ENCODE peak calls at places on chromosomes 1 and 21, in seven cellular contexts. One of them, this sample, is unnamed. For H3K27me3, the result is how much of the 10 kb centered on the place peaks cover.

GRCh38 chr21:16942703-16943102 is 570.1 kb upstream of the CXADR start:
- DNase-seq in heart left ventricle: no peak
- DNase-seq in WERI-Rb-1: peak
- DNase-seq in lower lobe of right lung: no peak
- DNase-seq in fibroblast of lung: peak
- DNase-seq in Peyer's patch: no peak
- DNase-seq in CD8-positive, alpha-beta memory T cell: no peak
- DNase-seq in this sample: peak

GRCh38 chr1:58649555-58649954 is 50.3 kb downstream of the MYSM1 start:
- DNase-seq in heart left ventricle: no peak
- DNase-seq in WERI-Rb-1: no peak
- DNase-seq in lower lobe of right lung: no peak
- DNase-seq in fibroblast of lung: no peak
- DNase-seq in Peyer's patch: no peak
- DNase-seq in CD8-positive, alpha-beta memory T cell: no peak
- DNase-seq in this sample: peak

GRCh38 chr1:6162773-6163172 is 17.3 kb downstream of the CHD5 start:
- DNase-seq in heart left ventricle: peak
- DNase-seq in WERI-Rb-1: peak
- DNase-seq in lower lobe of right lung: no peak
- DNase-seq in fibroblast of lung: no peak
- DNase-seq in Peyer's patch: no peak
- DNase-seq in CD8-positive, alpha-beta memory T cell: no peak
- DNase-seq in this sample: no peak

GRCh38 chr1:183687546-183688279 is 34.6 kb upstream of the APOBEC4 start:
- DNase-seq in heart left ventricle: no peak
- DNase-seq in WERI-Rb-1: no peak
- DNase-seq in lower lobe of right lung: no peak
- DNase-seq in fibroblast of lung: no peak
- DNase-seq in Peyer's patch: no peak
- DNase-seq in CD8-positive, alpha-beta memory T cell: no peak
- DNase-seq in this sample: no peak

GRCh38 chr21:36803051-36803709 is 104.3 kb downstream of the SIM2 start:
- DNase-seq in heart left ventricle: no peak
- DNase-seq in WERI-Rb-1: no peak
- DNase-seq in lower lobe of right lung: no peak
- DNase-seq in fibroblast of lung: no peak
- DNase-seq in Peyer's patch: no peak
- DNase-seq in CD8-positive, alpha-beta memory T cell: no peak
- DNase-seq in this sample: no peak

GRCh38 chr1:167443757-167444156 is 74.6 kb downstream of the CD247 start:
- DNase-seq in heart left ventricle: no peak
- DNase-seq in WERI-Rb-1: no peak
- DNase-seq in lower lobe of right lung: no peak
- DNase-seq in fibroblast of lung: no peak
- DNase-seq in Peyer's patch: no peak
- DNase-seq in CD8-positive, alpha-beta memory T cell: no peak
- DNase-seq in this sample: no peak

GRCh38 chr1:172500207-172500606 is 32.7 kb upstream of the SUCO start:
- DNase-seq in heart left ventricle: no peak
- DNase-seq in WERI-Rb-1: no peak
- DNase-seq in lower lobe of right lung: no peak
- DNase-seq in fibroblast of lung: no peak
- DNase-seq in Peyer's patch: no peak
- DNase-seq in CD8-positive, alpha-beta memory T cell: no peak
- DNase-seq in this sample: no peak

GRCh38 chr1:21924503-21925005 is 12.6 kb downstream of the HSPG2 start:
- DNase-seq in heart left ventricle: no peak
- DNase-seq in WERI-Rb-1: no peak
- DNase-seq in lower lobe of right lung: no peak
- DNase-seq in fibroblast of lung: no peak
- DNase-seq in Peyer's patch: no peak
- DNase-seq in CD8-positive, alpha-beta memory T cell: no peak
- DNase-seq in this sample: no peak

GRCh38 chr1:182637769-182638168 is 33.6 kb upstream of the RGS16 start:
- DNase-seq in heart left ventricle: no peak
- DNase-seq in WERI-Rb-1: no peak
- DNase-seq in lower lobe of right lung: no peak
- DNase-seq in fibroblast of lung: no peak
- DNase-seq in Peyer's patch: no peak
- DNase-seq in CD8-positive, alpha-beta memory T cell: no peak
- DNase-seq in this sample: no peak

GRCh38 chr1:24155011-24155782 is 12.3 kb upstream of the IL22RA1 start:
- DNase-seq in heart left ventricle: no peak
- DNase-seq in WERI-Rb-1: peak
- DNase-seq in lower lobe of right lung: no peak
- DNase-seq in fibroblast of lung: no peak
- DNase-seq in Peyer's patch: no peak
- DNase-seq in CD8-positive, alpha-beta memory T cell: no peak
- DNase-seq in this sample: no peak

GRCh38 chr1:114072246-114072645 is 81.4 kb downstream of the SYT6 start:
- DNase-seq in heart left ventricle: no peak
- DNase-seq in WERI-Rb-1: no peak
- DNase-seq in lower lobe of right lung: no peak
- DNase-seq in fibroblast of lung: no peak
- DNase-seq in Peyer's patch: no peak
- DNase-seq in CD8-positive, alpha-beta memory T cell: no peak
- DNase-seq in this sample: no peak

GRCh38 chr1:4659247-4659646 is 4.8 kb downstream of the AJAP1 start:
- DNase-seq in heart left ventricle: no peak
- DNase-seq in WERI-Rb-1: peak
- DNase-seq in lower lobe of right lung: no peak
- DNase-seq in fibroblast of lung: no peak
- DNase-seq in Peyer's patch: no peak
- DNase-seq in CD8-positive, alpha-beta memory T cell: no peak
- DNase-seq in this sample: no peak
- H3K27me3 ChIP-seq in heart left ventricle: half or more
- H3K27me3 ChIP-seq in WERI-Rb-1: half or more
- H3K27me3 ChIP-seq in lower lobe of right lung: half or more
- H3K27me3 ChIP-seq in fibroblast of lung: under half
- H3K27me3 ChIP-seq in Peyer's patch: under half
- H3K27me3 ChIP-seq in CD8-positive, alpha-beta memory T cell: under half
- H3K27me3 ChIP-seq in this sample: under half

GRCh38 chr1:20477355-20478071 is 8.5 kb downstream of the CAMK2N1 start:
- DNase-seq in heart left ventricle: no peak
- DNase-seq in WERI-Rb-1: no peak
- DNase-seq in lower lobe of right lung: no peak
- DNase-seq in fibroblast of lung: peak
- DNase-seq in Peyer's patch: no peak
- DNase-seq in CD8-positive, alpha-beta memory T cell: no peak
- DNase-seq in this sample: peak
- H3K27me3 ChIP-seq in heart left ventricle: half or more
- H3K27me3 ChIP-seq in WERI-Rb-1: under half
- H3K27me3 ChIP-seq in lower lobe of right lung: half or more
- H3K27me3 ChIP-seq in fibroblast of lung: under half
- H3K27me3 ChIP-seq in Peyer's patch: under half
- H3K27me3 ChIP-seq in CD8-positive, alpha-beta memory T cell: under half
- H3K27me3 ChIP-seq in this sample: under half

GRCh38 chr1:11456970-11457369 is 22.0 kb upstream of the DISP3 start:
- DNase-seq in heart left ventricle: no peak
- DNase-seq in WERI-Rb-1: no peak
- DNase-seq in lower lobe of right lung: no peak
- DNase-seq in fibroblast of lung: no peak
- DNase-seq in Peyer's patch: no peak
- DNase-seq in CD8-positive, alpha-beta memory T cell: no peak
- DNase-seq in this sample: no peak

GRCh38 chr1:11458811-11459275 is 20.1 kb upstream of the DISP3 start:
- DNase-seq in heart left ventricle: no peak
- DNase-seq in WERI-Rb-1: no peak
- DNase-seq in lower lobe of right lung: no peak
- DNase-seq in fibroblast of lung: no peak
- DNase-seq in Peyer's patch: no peak
- DNase-seq in CD8-positive, alpha-beta memory T cell: no peak
- DNase-seq in this sample: no peak

GRCh38 chr1:11461738-11462137 is 17.2 kb upstream of the DISP3 start:
- DNase-seq in heart left ventricle: no peak
- DNase-seq in WERI-Rb-1: no peak
- DNase-seq in lower lobe of right lung: no peak
- DNase-seq in fibroblast of lung: no peak
- DNase-seq in Peyer's patch: no peak
- DNase-seq in CD8-positive, alpha-beta memory T cell: no peak
- DNase-seq in this sample: no peak

GRCh38 chr1:11453742-11454442 is 25.1 kb upstream of the DISP3 start:
- DNase-seq in heart left ventricle: no peak
- DNase-seq in WERI-Rb-1: peak
- DNase-seq in lower lobe of right lung: no peak
- DNase-seq in fibroblast of lung: no peak
- DNase-seq in Peyer's patch: no peak
- DNase-seq in CD8-positive, alpha-beta memory T cell: no peak
- DNase-seq in this sample: no peak

DNA sequence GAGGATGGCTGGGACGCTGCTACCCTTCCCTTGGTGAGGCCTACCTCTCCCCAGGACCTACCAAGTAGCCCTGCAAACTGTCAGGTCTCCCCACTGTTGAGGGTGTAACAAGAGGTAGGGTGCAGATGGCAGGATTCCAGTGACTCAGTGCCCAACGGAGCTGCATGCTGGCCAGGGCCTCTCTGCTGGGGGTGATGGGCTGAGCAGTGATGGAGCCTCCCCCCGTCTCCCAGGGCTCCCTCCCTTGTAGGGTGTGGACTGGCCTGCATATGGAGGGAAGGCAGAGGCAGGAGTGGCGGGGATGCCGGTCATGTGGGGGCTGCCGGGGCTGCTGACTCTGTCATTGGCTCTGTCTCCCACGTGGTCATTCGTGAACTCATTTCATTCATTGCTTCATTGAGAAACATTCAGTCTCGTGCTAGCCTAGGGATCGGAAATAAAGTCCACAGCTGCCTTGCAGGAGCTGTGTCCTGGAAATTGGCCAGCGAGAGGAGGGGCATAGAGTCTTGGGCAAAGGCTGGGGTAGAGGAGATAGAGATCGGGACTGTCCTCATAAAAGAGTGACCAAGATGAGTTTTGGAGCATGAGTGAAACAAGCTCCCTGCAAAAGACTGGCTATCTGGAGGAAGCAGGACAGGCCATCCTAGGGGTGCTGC is 22.9 kb upstream of the DISP3 start:
- DNase-seq in heart left ventricle: no peak
- DNase-seq in WERI-Rb-1: no peak
- DNase-seq in lower lobe of right lung: no peak
- DNase-seq in fibroblast of lung: no peak
- DNase-seq in Peyer's patch: no peak
- DNase-seq in CD8-positive, alpha-beta memory T cell: no peak
- DNase-seq in this sample: no peak
- H3K27me3 ChIP-seq in heart left ventricle: under half
- H3K27me3 ChIP-seq in WERI-Rb-1: under half
- H3K27me3 ChIP-seq in lower lobe of right lung: under half
- H3K27me3 ChIP-seq in fibroblast of lung: under half
- H3K27me3 ChIP-seq in Peyer's patch: under half
- H3K27me3 ChIP-seq in CD8-positive, alpha-beta memory T cell: under half
- H3K27me3 ChIP-seq in this sample: under half

GRCh38 chr1:39721664-39722063 is 17.0 kb upstream of the PPIE start:
- DNase-seq in heart left ventricle: no peak
- DNase-seq in WERI-Rb-1: no peak
- DNase-seq in lower lobe of right lung: no peak
- DNase-seq in fibroblast of lung: no peak
- DNase-seq in Peyer's patch: no peak
- DNase-seq in CD8-positive, alpha-beta memory T cell: no peak
- DNase-seq in this sample: no peak
- H3K27me3 ChIP-seq in heart left ventricle: under half
- H3K27me3 ChIP-seq in WERI-Rb-1: under half
- H3K27me3 ChIP-seq in lower lobe of right lung: under half
- H3K27me3 ChIP-seq in fibroblast of lung: under half
- H3K27me3 ChIP-seq in Peyer's patch: under half
- H3K27me3 ChIP-seq in CD8-positive, alpha-beta memory T cell: under half
- H3K27me3 ChIP-seq in this sample: under half

DNA sequence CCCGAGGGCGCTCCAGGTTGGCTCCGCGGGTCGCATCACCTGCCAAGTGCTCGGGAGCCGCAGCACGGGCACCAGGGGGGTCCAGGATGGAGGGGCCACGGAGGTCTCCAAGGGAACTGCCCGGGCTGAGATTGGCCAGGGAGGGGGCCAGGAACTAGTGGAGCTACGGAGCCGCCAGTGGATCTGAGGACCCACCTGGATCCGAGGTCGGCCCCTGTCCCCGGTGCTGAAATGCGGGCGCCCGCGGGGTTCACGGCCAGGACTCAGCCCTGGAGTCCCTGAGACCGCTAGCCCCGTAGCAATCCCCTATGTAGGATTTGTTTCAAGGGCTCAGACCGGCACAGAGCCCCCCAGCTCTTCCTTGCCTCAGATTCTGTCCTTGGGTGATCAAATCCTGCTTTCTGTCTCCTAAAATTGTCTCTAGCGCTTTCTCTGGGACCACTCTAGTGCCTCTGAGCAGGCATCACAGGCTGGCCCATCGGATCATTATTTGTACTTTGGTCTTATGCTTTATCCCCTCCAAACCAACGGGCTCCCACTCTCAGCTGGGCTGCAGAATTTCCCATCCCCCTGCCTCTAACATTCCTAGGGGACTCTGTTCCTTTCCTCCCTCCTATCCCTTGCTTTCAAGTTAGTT is 27.3 kb downstream of the KIAA2013 start:
- DNase-seq in heart left ventricle: no peak
- DNase-seq in WERI-Rb-1: no peak
- DNase-seq in lower lobe of right lung: no peak
- DNase-seq in fibroblast of lung: no peak
- DNase-seq in Peyer's patch: no peak
- DNase-seq in CD8-positive, alpha-beta memory T cell: no peak
- DNase-seq in this sample: no peak
- H3K27me3 ChIP-seq in heart left ventricle: under half
- H3K27me3 ChIP-seq in WERI-Rb-1: under half
- H3K27me3 ChIP-seq in lower lobe of right lung: half or more
- H3K27me3 ChIP-seq in fibroblast of lung: under half
- H3K27me3 ChIP-seq in Peyer's patch: under half
- H3K27me3 ChIP-seq in CD8-positive, alpha-beta memory T cell: under half
- H3K27me3 ChIP-seq in this sample: under half

This sample was measured in SJCRH30.